ENCODE peak calls at places on chromosomes 12 and 14, in six cellular contexts. One of them, this sample, is unnamed.

GRCh38 chr12:109716512-109717389 is 3.1 kb downstream of the FAM222A start:
- DNase-seq in prostate gland: peak
- DNase-seq in HepG2: peak
- DNase-seq in IMR-90: peak
- DNase-seq in heart left ventricle: peak
- DNase-seq in A549: no peak
- DNase-seq in this sample: peak

GRCh38 chr14:65255583-65256443 is 153.5 kb upstream of the MAX start:
- DNase-seq in prostate gland: peak
- DNase-seq in HepG2: peak
- DNase-seq in IMR-90: no peak
- DNase-seq in heart left ventricle: no peak
- DNase-seq in A549: peak
- DNase-seq in this sample: no peak

GRCh38 chr12:52055781-52056711 is 4.8 kb downstream of the NR4A1 start:
- DNase-seq in prostate gland: no peak
- DNase-seq in HepG2: no peak
- DNase-seq in IMR-90: peak
- DNase-seq in heart left ventricle: no peak
- DNase-seq in A549: peak
- DNase-seq in this sample: peak

GRCh38 chr12:45989277-45989856 is 1.0 kb downstream of the SCAF11 start:
- DNase-seq in prostate gland: no peak
- DNase-seq in HepG2: no peak
- DNase-seq in IMR-90: peak
- DNase-seq in heart left ventricle: no peak
- DNase-seq in A549: no peak
- DNase-seq in this sample: no peak

GRCh38 chr14:56059054-56059453 is 59.2 kb upstream of the PELI2 start:
- DNase-seq in prostate gland: no peak
- DNase-seq in HepG2: no peak
- DNase-seq in IMR-90: peak
- DNase-seq in heart left ventricle: no peak
- DNase-seq in A549: no peak
- DNase-seq in this sample: no peak

GRCh38 chr12:125120566-125120965 is 55.3 kb downstream of the AACS start:
- DNase-seq in prostate gland: no peak
- DNase-seq in HepG2: no peak
- DNase-seq in IMR-90: no peak
- DNase-seq in heart left ventricle: no peak
- DNase-seq in A549: no peak
- DNase-seq in this sample: no peak

GRCh38 chr12:57101892-57102695 is 9.1 kb downstream of the STAT6 start:
- DNase-seq in prostate gland: no peak
- DNase-seq in HepG2: peak
- DNase-seq in IMR-90: peak
- DNase-seq in heart left ventricle: no peak
- DNase-seq in A549: peak
- DNase-seq in this sample: peak

GRCh38 chr14:28707814-28708213 is 58.8 kb upstream of the FOXG1 start:
- DNase-seq in prostate gland: no peak
- DNase-seq in HepG2: no peak
- DNase-seq in IMR-90: no peak
- DNase-seq in heart left ventricle: no peak
- DNase-seq in A549: no peak
- DNase-seq in this sample: no peak

GRCh38 chr12:104328790-104329189 is 25.3 kb downstream of the EID3 start:
- DNase-seq in prostate gland: no peak
- DNase-seq in HepG2: no peak
- DNase-seq in IMR-90: no peak
- DNase-seq in heart left ventricle: no peak
- DNase-seq in A549: no peak
- DNase-seq in this sample: no peak

GRCh38 chr14:50082308-50082742 is 34.0 kb downstream of the VCPKMT start:
- DNase-seq in prostate gland: no peak
- DNase-seq in HepG2: no peak
- DNase-seq in IMR-90: no peak
- DNase-seq in heart left ventricle: no peak
- DNase-seq in A549: no peak
- DNase-seq in this sample: no peak

GRCh38 chr12:26062566-26062965 is 62.3 kb downstream of the BHLHE41 start:
- DNase-seq in prostate gland: no peak
- DNase-seq in HepG2: no peak
- DNase-seq in IMR-90: peak
- DNase-seq in heart left ventricle: no peak
- DNase-seq in A549: no peak
- DNase-seq in this sample: no peak

GRCh38 chr12:125079943-125080645 is 14.9 kb downstream of the AACS start:
- DNase-seq in prostate gland: no peak
- DNase-seq in HepG2: no peak
- DNase-seq in IMR-90: no peak
- DNase-seq in heart left ventricle: no peak
- DNase-seq in A549: no peak
- DNase-seq in this sample: no peak

GRCh38 chr12:105252901-105253300 is 16.9 kb upstream of the APPL2 start:
- DNase-seq in prostate gland: no peak
- DNase-seq in HepG2: no peak
- DNase-seq in IMR-90: no peak
- DNase-seq in heart left ventricle: no peak
- DNase-seq in A549: no peak
- DNase-seq in this sample: no peak

GRCh38 chr14:73221945-73222344 is 15.4 kb upstream of the PAPLN start:
- DNase-seq in prostate gland: no peak
- DNase-seq in HepG2: no peak
- DNase-seq in IMR-90: peak
- DNase-seq in heart left ventricle: no peak
- DNase-seq in A549: no peak
- DNase-seq in this sample: no peak

GRCh38 chr12:84542289-84542688 is 370.3 kb downstream of the SLC6A15 start:
- DNase-seq in prostate gland: no peak
- DNase-seq in HepG2: no peak
- DNase-seq in IMR-90: no peak
- DNase-seq in heart left ventricle: no peak
- DNase-seq in A549: no peak
- DNase-seq in this sample: no peak

GRCh38 chr14:21382886-21383847 is 652 bp downstream of the SUPT16H start:
- DNase-seq in prostate gland: peak
- DNase-seq in HepG2: peak
- DNase-seq in IMR-90: peak
- DNase-seq in heart left ventricle: peak
- DNase-seq in A549: peak
- DNase-seq in this sample: peak

GRCh38 chr12:9646794-9647622 is 22.5 kb upstream of the CLEC2D start:
- DNase-seq in prostate gland: no peak
- DNase-seq in HepG2: no peak
- DNase-seq in IMR-90: peak
- DNase-seq in heart left ventricle: no peak
- DNase-seq in A549: peak
- DNase-seq in this sample: no peak

GRCh38 chr12:9648701-9649531 is 20.6 kb upstream of the CLEC2D start:
- DNase-seq in prostate gland: no peak
- DNase-seq in HepG2: no peak
- DNase-seq in IMR-90: peak
- DNase-seq in heart left ventricle: no peak
- DNase-seq in A549: no peak
- DNase-seq in this sample: no peak

GRCh38 chr12:9649532-9649940 is 20.0 kb upstream of the CLEC2D start:
- DNase-seq in prostate gland: no peak
- DNase-seq in HepG2: no peak
- DNase-seq in IMR-90: no peak
- DNase-seq in heart left ventricle: no peak
- DNase-seq in A549: no peak
- DNase-seq in this sample: no peak

GRCh38 chr12:9651265-9651729 is 18.2 kb upstream of the CLEC2D start:
- DNase-seq in prostate gland: no peak
- DNase-seq in HepG2: no peak
- DNase-seq in IMR-90: peak
- DNase-seq in heart left ventricle: peak
- DNase-seq in A549: no peak
- DNase-seq in this sample: no peak

DNA sequence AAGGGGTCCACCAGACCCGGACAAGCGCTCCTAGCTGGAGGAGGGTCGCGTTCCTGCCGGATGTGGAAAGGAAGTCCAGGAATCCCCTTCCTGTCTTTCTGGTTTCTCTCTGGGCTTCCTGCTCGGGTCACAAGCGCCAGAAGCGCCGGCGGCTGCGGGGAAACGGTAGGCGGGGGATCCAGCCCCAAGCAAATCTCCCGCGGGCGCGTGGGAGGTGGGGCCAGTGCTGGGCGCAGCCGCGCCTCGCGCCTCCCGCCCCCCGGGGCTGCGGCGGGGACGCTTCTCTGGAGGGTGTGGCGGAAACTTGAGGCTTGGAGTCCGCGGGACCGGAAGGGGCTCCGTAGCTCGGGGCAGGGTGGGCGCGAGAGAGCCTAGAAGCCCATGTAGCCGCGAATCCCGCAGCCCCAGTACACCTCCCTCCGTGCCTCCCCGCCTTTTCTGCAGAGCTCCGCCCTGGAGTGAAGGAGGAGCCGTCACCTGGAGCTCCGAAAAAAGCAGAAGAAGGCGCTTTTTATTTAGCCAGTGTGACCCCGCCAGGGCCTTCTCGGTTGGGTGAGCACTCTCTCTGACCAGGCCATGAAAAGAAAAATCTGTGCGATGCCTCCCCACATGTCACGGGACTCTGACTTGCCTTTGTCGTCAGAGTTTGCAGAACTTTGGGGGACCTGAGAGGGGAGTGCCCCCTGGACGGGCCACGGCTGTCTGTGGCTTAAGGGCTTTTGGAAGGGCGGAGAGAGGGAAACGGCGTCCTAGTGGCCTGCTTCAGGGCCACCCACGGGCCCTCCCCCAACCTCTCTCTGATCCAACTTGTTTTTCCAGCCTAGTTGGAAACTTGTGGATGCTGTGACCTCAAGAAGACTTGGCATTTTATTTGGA is 21.4 kb upstream of the CLEC2D start:
- DNase-seq in prostate gland: peak
- DNase-seq in HepG2: peak
- DNase-seq in IMR-90: peak
- DNase-seq in heart left ventricle: peak
- DNase-seq in A549: peak
- DNase-seq in this sample: peak
- TF ChIP-seq POLR2A in prostate gland: peak
- TF ChIP-seq POLR2A in HepG2: peak
- TF ChIP-seq POLR2A in IMR-90: peak
- TF ChIP-seq POLR2A in heart left ventricle: peak
- TF ChIP-seq POLR2A in A549: peak
- TF ChIP-seq POLR2A in this sample: peak

DNA sequence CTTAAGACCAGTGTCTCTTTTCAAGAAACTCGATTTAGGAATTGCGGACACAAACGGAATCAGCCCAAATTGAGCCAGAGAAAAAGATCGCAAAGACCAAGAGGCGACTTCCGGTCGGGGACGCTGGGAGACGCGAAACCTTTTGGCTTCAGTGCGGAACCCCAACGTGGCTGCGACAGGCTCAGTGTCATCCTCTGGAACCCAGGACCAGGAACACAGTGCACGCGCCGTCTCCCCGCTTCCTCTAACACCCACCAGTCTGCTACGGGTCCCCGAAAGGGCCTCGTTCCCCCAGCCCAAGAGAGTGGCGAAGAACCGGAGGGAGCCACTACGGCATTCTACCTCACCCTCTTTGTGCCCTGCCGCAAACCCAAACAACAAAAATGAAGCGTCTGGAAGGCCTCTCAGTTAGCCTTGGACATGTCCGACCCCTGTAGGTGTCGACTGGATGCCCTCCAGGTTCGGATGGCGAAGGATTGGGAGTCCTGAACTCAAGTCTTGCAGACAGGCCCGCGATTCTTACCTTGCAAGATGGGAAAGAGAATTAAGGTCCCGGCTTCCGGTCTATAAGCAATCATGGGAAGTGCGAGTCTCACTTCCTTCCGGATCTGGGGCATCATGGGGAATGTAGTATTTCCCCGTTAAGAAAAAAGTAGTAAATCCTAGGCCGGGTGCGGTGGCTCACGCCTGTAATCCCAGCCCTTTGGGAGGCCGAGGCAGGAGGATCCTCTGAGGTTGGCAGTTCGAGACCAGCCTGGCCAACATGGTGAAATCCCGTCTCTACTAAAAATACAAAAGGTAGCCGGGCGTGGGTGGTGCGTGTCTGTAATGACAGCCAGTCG is at the start of gene RPL6:
- DNase-seq in prostate gland: peak
- DNase-seq in HepG2: peak
- DNase-seq in IMR-90: peak
- DNase-seq in heart left ventricle: peak
- DNase-seq in A549: peak
- DNase-seq in this sample: peak
- TF ChIP-seq POLR2A in prostate gland: peak
- TF ChIP-seq POLR2A in HepG2: peak
- TF ChIP-seq POLR2A in IMR-90: peak
- TF ChIP-seq POLR2A in heart left ventricle: peak
- TF ChIP-seq POLR2A in A549: peak
- TF ChIP-seq POLR2A in this sample: peak

GRCh38 chr12:121839106-121839992 is 19.3 kb downstream of the HPD start:
- DNase-seq in prostate gland: peak
- DNase-seq in HepG2: no peak
- DNase-seq in IMR-90: peak
- DNase-seq in heart left ventricle: peak
- DNase-seq in A549: peak
- DNase-seq in this sample: peak
- TF ChIP-seq POLR2A in prostate gland: peak
- TF ChIP-seq POLR2A in HepG2: no peak
- TF ChIP-seq POLR2A in IMR-90: no peak
- TF ChIP-seq POLR2A in heart left ventricle: peak
- TF ChIP-seq POLR2A in A549: peak
- TF ChIP-seq POLR2A in this sample: peak

GRCh38 chr14:61525293-61526011 is 169.9 kb upstream of the HIF1A start:
- DNase-seq in prostate gland: peak
- DNase-seq in HepG2: no peak
- DNase-seq in IMR-90: peak
- DNase-seq in heart left ventricle: peak
- DNase-seq in A549: peak
- DNase-seq in this sample: peak
- TF ChIP-seq POLR2A in prostate gland: no peak
- TF ChIP-seq POLR2A in HepG2: no peak
- TF ChIP-seq POLR2A in IMR-90: no peak
- TF ChIP-seq POLR2A in heart left ventricle: no peak
- TF ChIP-seq POLR2A in A549: no peak
- TF ChIP-seq POLR2A in this sample: no peak

DNA sequence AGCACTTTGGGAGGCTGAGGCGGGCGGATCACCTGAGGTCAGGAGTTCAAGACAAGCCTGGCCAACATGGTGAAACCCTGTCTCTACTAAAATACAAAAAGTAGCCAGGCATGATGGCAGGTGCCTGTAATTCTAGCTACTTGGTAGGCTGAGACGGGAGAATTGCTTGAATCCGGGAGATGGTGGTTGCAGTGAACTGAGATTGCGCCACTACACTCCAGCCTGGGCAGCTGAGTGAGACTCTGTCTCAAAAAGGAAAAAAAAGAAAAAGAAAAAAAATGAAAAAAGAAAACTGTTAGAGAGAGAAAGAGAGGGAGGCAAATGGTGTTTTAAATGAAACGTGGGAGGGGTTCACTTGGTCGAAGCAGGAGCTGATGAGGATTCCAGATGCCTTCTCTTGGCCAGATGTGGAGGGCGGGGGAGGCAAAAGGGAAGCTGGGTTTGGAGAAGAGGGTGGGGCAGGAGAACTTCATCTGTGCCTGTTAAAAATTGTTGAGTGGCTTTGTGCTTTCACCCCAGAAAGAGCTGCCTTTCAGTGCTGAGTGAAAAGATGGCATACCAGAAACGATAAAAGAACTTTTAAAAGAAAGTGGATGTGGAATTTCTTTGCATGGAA is 1.1 kb downstream of the EMP1 start:
- DNase-seq in prostate gland: no peak
- DNase-seq in HepG2: no peak
- DNase-seq in IMR-90: peak
- DNase-seq in heart left ventricle: peak
- DNase-seq in A549: no peak
- DNase-seq in this sample: peak
- TF ChIP-seq POLR2A in prostate gland: no peak
- TF ChIP-seq POLR2A in HepG2: no peak
- TF ChIP-seq POLR2A in IMR-90: peak
- TF ChIP-seq POLR2A in heart left ventricle: no peak
- TF ChIP-seq POLR2A in A549: no peak
- TF ChIP-seq POLR2A in this sample: no peak